ENCODE peak calls at places on chromosomes 3 and 15, in four cellular contexts. J, Q, G and B are unnamed samples.
A peak's percentile ranks its signal among the peaks of the same experiment; 100 is the strongest.

GRCh38 chr3:155202626-155203025 is 90.9 kb downstream of the STRIT1 start:
- DNase-seq in J (no peak), G (no peak), Q (no peak), B (no peak)

GRCh38 chr15:29129221-29129620 is 140.4 kb downstream of the NSMCE3 start:
- DNase-seq in G (no peak), Q (no peak), J (no peak), B (peak; percentile 21)

GRCh38 chr3:38131621-38132369 is 5.1 kb downstream of the ACAA1 start:
- DNase-seq in Q (peak; percentile 60), J (peak; percentile 82), G (no peak), B (peak; percentile 65)

GRCh38 chr15:37099321-37100108 is 834 bp downstream of the MEIS2 start:
- DNase-seq in G (no peak), Q (peak; percentile 50), J (peak; percentile 78), B (no peak)

GRCh38 chr15:42650208-42651066 is 75.0 kb downstream of the STARD9 start:
- DNase-seq in G (no peak), J (peak; percentile 85), Q (peak; percentile 55), B (no peak)

GRCh38 chr15:55917881-55918296 is 75.5 kb downstream of the NEDD4 start:
- DNase-seq in G (no peak), J (peak; percentile 28), Q (peak; percentile 23), B (no peak)

GRCh38 chr15:76467136-76467535 is 130.6 kb downstream of the ISL2 start:
- DNase-seq in J (no peak), Q (no peak), G (no peak), B (no peak)

GRCh38 chr15:84872009-84872900 is 12.2 kb upstream of the SLC28A1 start:
- DNase-seq in Q (peak; percentile 49), G (no peak), J (no peak), B (peak; percentile 54)

GRCh38 chr3:56593455-56594158 is 36.6 kb downstream of the CCDC66 start:
- DNase-seq in G (no peak), J (no peak), Q (no peak), B (no peak)

GRCh38 chr15:64279131-64279530 is 76.8 kb downstream of the CSNK1G1 start:
- DNase-seq in Q (no peak), G (no peak), J (no peak), B (no peak)

DNA sequence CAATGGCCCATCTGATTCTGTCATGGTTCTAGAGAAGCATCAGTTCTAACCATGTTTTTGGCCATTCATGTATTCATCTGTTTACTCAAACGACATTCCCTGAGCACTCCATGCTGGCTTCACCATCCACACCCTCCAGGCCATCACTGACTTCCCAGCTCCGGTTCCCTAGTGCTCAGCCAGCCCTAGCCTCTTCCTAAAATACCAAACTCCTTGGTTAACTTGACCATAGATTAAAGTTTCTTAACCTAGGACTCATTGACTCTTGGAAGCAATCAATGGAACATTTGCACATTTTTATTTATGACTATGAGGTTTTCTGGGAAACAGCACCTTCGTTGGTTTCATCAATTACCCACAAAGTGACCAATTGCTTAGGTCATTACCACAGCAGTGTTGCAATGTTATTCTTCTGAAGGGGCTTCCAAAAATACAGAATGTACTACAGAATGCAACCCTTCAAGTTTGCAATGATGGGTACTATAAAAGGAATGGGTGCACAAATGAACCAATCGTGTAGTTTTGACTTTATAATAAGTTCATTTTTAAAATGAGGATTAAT is 27.2 kb upstream of the SLC25A36 start:
- DNase-seq in J (no peak), Q (no peak), G (no peak), B (no peak)
- TF ChIP-seq POLR2AphosphoS5 in J (no peak), Q (no peak), G (no peak), B (no peak)

DNA sequence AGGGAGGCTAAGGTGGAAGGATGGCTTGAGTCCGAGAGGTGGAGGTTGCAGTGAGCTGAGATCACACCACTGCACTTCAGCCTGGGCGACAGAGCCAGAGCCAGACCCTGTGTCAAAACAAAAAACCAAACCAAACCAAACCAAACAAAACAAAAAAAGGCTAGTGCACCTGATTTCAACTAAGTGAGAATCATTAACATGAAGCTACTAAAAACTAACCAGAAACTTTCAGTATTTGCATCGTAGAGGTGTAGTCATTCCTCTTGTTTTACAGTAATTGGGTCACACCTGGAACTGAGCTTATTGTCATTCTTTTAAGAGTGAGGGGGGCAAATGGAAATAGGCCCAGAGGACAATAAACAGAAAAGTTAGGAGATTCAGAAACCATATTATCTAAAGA is 58.5 kb downstream of the ST6GAL1 start:
- DNase-seq in G (no peak), J (no peak), Q (no peak), B (no peak)
- TF ChIP-seq EP300 in G (no peak), J (no peak), Q (no peak), B (no peak)

GRCh38 chr3:34213481-34213880 is 415.1 kb downstream of the PDCD6IP start:
- DNase-seq in Q (no peak), J (no peak), G (no peak), B (no peak)

GRCh38 chr3:34212175-34212574 is 413.7 kb downstream of the PDCD6IP start:
- DNase-seq in G (no peak), Q (no peak), J (no peak), B (no peak)

GRCh38 chr3:34216713-34217346 is 418.4 kb downstream of the PDCD6IP start:
- DNase-seq in Q (no peak), G (no peak), J (no peak), B (no peak)

GRCh38 chr3:34207826-34208225 is 409.4 kb downstream of the PDCD6IP start:
- DNase-seq in Q (no peak), G (no peak), J (no peak), B (no peak)

DNA sequence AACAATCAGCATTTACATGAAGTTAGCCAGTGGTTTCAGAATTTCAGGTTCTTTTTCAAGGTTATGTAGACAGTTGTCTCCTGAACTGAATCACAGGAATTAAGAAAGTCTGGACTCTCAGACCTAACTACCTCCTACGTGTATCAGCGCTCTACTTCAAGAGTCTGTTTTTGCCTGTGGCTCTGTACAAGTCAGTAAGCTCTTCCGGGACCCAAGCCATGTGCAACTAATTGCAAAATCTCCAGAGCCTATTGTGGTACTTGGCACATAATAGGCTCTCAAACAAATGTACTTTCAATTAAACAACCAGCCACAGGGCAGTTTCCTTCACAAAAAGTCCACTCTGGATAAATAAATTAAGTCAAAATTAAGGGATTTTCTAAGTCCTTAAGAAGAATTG is 414.2 kb downstream of the PDCD6IP start:
- DNase-seq in G (no peak), J (no peak), Q (peak; percentile 3), B (no peak)
- TF ChIP-seq POLR2AphosphoS5 in G (no peak), J (no peak), Q (no peak), B (no peak)

GRCh38 chr3:112124901-112125607 is 8.0 kb downstream of the GCSAM start:
- DNase-seq in G (peak; percentile 8), J (no peak), Q (no peak), B (no peak)

GRCh38 chr3:112128843-112129727 is 4.0 kb downstream of the GCSAM start:
- DNase-seq in Q (no peak), G (no peak), J (no peak), B (no peak)

GRCh38 chr3:112129925-112130637 is 3.0 kb downstream of the GCSAM start:
- DNase-seq in G (no peak), Q (no peak), J (no peak), B (no peak)

GRCh38 chr3:112126501-112126900 is 6.5 kb downstream of the GCSAM start:
- DNase-seq in Q (no peak), G (no peak), J (no peak), B (no peak)

GRCh38 chr3:112127522-112128494 is 5.2 kb downstream of the GCSAM start:
- DNase-seq in Q (no peak), J (no peak), G (no peak), B (no peak)
- TF ChIP-seq EP300 in Q (no peak), J (no peak), G (no peak), B (no peak)

DNA sequence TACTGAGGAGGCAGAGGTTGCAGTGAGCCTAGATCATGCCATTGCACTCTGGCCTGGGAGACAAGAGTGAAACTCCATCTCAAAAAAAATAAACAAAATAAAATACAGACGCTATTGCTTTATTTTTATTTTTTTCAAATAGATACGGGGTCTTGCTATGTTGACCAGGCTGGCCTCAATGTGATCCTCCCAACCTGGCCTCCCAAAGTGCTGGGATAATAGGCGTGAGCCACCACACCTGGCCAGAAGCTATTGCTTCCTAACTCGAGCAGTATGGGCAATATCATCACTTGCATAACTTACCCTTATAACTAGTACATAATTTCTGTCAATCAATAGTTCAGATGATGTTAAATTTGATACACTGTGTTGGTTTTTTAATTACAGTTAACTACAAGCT is 3.0 kb downstream of the ARF4 start:
- DNase-seq in J (no peak), Q (no peak), G (no peak), B (no peak)
- TF ChIP-seq POLR2AphosphoS5 in J (no peak), Q (no peak), G (no peak), B (no peak)

GRCh38 chr3:84958495-84959469 is at the start of gene CADM2:
- DNase-seq in G (peak; percentile 96), J (peak; percentile 77), Q (peak; percentile 97), B (peak; percentile 93)
- TF ChIP-seq EP300 in G (no peak), J (no peak), Q (no peak), B (no peak)

DNA sequence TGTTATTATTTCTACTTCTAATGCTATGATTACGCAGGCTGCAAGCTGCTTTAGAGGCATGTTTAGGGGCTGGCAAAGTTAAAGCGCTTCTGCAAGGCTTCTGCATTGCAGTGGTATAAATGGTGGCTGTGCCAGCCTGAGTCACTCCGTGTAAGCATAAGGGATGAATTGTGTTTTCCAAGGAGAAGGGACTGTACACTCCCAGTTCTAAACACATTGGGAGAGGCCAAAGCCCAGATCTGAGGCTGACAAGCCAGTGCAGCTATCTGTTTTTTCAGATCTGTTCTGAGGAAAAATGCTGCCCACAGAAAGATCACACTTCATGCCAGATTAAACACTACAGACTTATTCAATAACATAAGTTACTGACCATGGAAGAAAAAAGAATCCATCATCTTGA is 83.8 kb downstream of the PRICKLE2 start:
- DNase-seq in J (no peak), G (no peak), Q (no peak), B (no peak)
- TF ChIP-seq POLR2AphosphoS5 in J (no peak), G (no peak), Q (no peak), B (no peak)

GRCh38 chr3:60774617-60775016 is 476.6 kb downstream of the FHIT start:
- DNase-seq in G (no peak), Q (no peak), J (no peak), B (no peak)

GRCh38 chr3:60775956-60776355 is 475.3 kb downstream of the FHIT start:
- DNase-seq in Q (no peak), J (no peak), G (no peak), B (no peak)

GRCh38 chr3:60772584-60772983 is 478.7 kb downstream of the FHIT start:
- DNase-seq in Q (no peak), G (no peak), J (no peak), B (no peak)

GRCh38 chr3:60765788-60766187 is 485.5 kb downstream of the FHIT start:
- DNase-seq in J (no peak), G (no peak), Q (no peak), B (no peak)

GRCh38 chr3:60770532-60770931 is 480.7 kb downstream of the FHIT start:
- DNase-seq in Q (no peak), G (no peak), J (no peak), B (no peak)
- TF ChIP-seq EP300 in Q (no peak), G (no peak), J (no peak), B (no peak)